ENCODE peak calls at places on chromosomes 12 and 14, in six cellular contexts. C is Kasumi-1; G is AG09309; W is activated effector memory CD4-positive, alpha-beta T cell treated with anti-CD3 and anti-CD28 coated beads, Interleukin-2, amount 50 U/mL, for 16 hours; J is GF-D8; U is M059J. A is an unnamed sample.

GRCh38 chr12:84913151-84913550 is 552 bp upstream of the SLC6A15 start:
- DNase-seq in U (no peak), C (no peak), W (no peak), G (no peak), J (no peak), A (no peak)

GRCh38 chr12:51631591-51631990 is 40.6 kb downstream of the SCN8A start:
- DNase-seq in J (no peak), W (no peak), G (no peak), C (no peak), U (peak), A (no peak)

GRCh38 chr12:30887226-30887625 is 39.3 kb upstream of the TSPAN11 start:
- DNase-seq in J (no peak), W (no peak), U (no peak), G (no peak), C (no peak), A (no peak)

GRCh38 chr14:34407951-34408350 is 54.1 kb downstream of the SPTSSA start:
- DNase-seq in U (no peak), J (no peak), C (no peak), G (no peak), W (no peak), A (no peak)

GRCh38 chr14:35370969-35371368 is 33.6 kb downstream of the NFKBIA start:
- DNase-seq in G (no peak), J (no peak), U (no peak), W (no peak), C (no peak), A (no peak)

GRCh38 chr14:35134329-35135123 is 12.2 kb downstream of the PRORP start:
- DNase-seq in C (no peak), J (no peak), W (no peak), G (no peak), U (peak), A (no peak)

GRCh38 chr12:92571169-92571568 is 131.6 kb upstream of the PLEKHG7 start:
- DNase-seq in J (no peak), G (no peak), W (no peak), C (no peak), U (no peak), A (no peak)

GRCh38 chr14:97367278-97367677 is 570.1 kb downstream of the VRK1 start:
- DNase-seq in U (no peak), J (no peak), C (no peak), W (no peak), G (no peak), A (no peak)

GRCh38 chr12:12915654-12916053 is 24.3 kb downstream of the GPRC5A start:
- DNase-seq in U (no peak), C (no peak), W (no peak), J (no peak), G (no peak), A (no peak)

GRCh38 chr14:68042591-68043210 is 223.1 kb downstream of the RAD51B start:
- DNase-seq in C (no peak), W (no peak), U (peak), J (no peak), G (no peak), A (no peak)